ENCODE peak calls at places on chromosomes 16 and 17, in four cellular contexts. B, G, X and M are unnamed samples.

GRCh38 chr16:57572978-57573733 is 30.7 kb downstream of the ADGRG5 start:
- DNase-seq in B (no peak), X (no peak), G (no peak), M (no peak)

GRCh38 chr17:60327122-60327869 is 64.6 kb downstream of the USP32 start:
- DNase-seq in G (no peak), B (peak), X (no peak), M (no peak)

GRCh38 chr16:82899731-82900454 is 273.1 kb downstream of the CDH13 start:
- DNase-seq in B (no peak), X (no peak), G (no peak), M (no peak)

GRCh38 chr16:12531937-12532336 is 271.8 kb downstream of the CPPED1 start:
- DNase-seq in X (no peak), B (no peak), G (no peak), M (no peak)

GRCh38 chr17:67156269-67157199 is 88.5 kb downstream of the HELZ start:
- DNase-seq in X (no peak), G (no peak), B (no peak), M (no peak)

GRCh38 chr17:64099543-64099942 is 30.4 kb downstream of the ERN1 start:
- DNase-seq in X (no peak), B (no peak), G (no peak), M (no peak)

GRCh38 chr16:56611281-56611833 is 3.0 kb downstream of the MT2A start:
- DNase-seq in X (peak), G (no peak), B (no peak), M (no peak)

GRCh38 chr16:57484515-57485005 is 1.7 kb downstream of the DOK4 start:
- DNase-seq in G (no peak), X (no peak), B (no peak), M (no peak)

GRCh38 chr17:30600830-30601494 is 123.8 kb downstream of the GOSR1 start:
- DNase-seq in G (no peak), B (no peak), X (no peak), M (no peak)

GRCh38 chr17:75260679-75261335 is 599 bp downstream of the GGA3 start:
- DNase-seq in G (no peak), X (no peak), B (peak), M (no peak)

GRCh38 chr17:47757416-47757815 is 24.4 kb downstream of the TBX21 start:
- DNase-seq in G (no peak), X (no peak), B (no peak), M (no peak)

GRCh38 chr16:64534180-64534780 is 587.6 kb downstream of the CDH11 start:
- DNase-seq in G (no peak), B (no peak), X (no peak), M (no peak)

GRCh38 chr17:6394055-6394454 is 40.9 kb downstream of the AIPL1 start:
- DNase-seq in X (no peak), B (no peak), G (no peak), M (no peak)

GRCh38 chr17:48636177-48637018 is 10.2 kb upstream of the HOXB9 start:
- DNase-seq in X (peak), G (no peak), B (peak), M (peak)

GRCh38 chr17:80629298-80630028 is 84.8 kb downstream of the RPTOR start:
- DNase-seq in B (no peak), G (no peak), X (peak), M (no peak)

GRCh38 chr17:16352303-16352837 is 899 bp downstream of the CENPV start:
- DNase-seq in B (peak), G (no peak), X (peak), M (peak)

GRCh38 chr16:89117975-89118289 is 24.3 kb downstream of the ACSF3 start:
- DNase-seq in B (peak), X (no peak), G (no peak), M (no peak)

GRCh38 chr16:4293822-4294457 is 21.1 kb upstream of the TFAP4 start:
- DNase-seq in G (no peak), B (peak), X (no peak), M (no peak)

GRCh38 chr16:28297784-28298510 is 5.6 kb downstream of the SBK1 start:
- DNase-seq in G (no peak), B (no peak), X (no peak), M (no peak)

GRCh38 chr16:48897698-48898205 is 287.8 kb upstream of the N4BP1 start:
- DNase-seq in G (no peak), X (no peak), B (no peak), M (no peak)

GRCh38 chr17:77233635-77234334 is 93.0 kb downstream of the SEC14L1 start:
- DNase-seq in X (peak), B (no peak), G (peak), M (peak)

DNA sequence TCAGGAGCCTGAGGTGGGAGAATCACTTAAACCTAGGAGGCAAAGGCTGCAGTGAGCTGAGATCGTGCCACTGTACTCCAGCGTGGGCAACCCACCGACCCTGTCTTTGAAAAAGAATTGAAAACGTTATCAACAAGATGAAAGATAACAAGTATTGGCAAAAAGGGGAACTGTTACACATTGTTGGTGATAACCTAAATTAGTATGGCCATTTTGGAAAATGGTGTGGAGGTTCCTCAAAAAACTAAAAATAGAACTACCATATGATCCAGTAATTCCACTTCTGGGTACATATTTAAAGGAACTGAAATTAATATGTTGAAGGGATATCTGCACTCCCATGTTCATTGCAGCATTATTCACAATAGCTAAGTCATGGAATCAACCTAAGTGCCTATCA is 61.0 kb downstream of the ABHD15 start:
- DNase-seq in G (no peak), B (no peak), X (no peak), M (no peak)
- TF ChIP-seq TCF7 in G (no peak), B (no peak), X (no peak), M (no peak)

DNA sequence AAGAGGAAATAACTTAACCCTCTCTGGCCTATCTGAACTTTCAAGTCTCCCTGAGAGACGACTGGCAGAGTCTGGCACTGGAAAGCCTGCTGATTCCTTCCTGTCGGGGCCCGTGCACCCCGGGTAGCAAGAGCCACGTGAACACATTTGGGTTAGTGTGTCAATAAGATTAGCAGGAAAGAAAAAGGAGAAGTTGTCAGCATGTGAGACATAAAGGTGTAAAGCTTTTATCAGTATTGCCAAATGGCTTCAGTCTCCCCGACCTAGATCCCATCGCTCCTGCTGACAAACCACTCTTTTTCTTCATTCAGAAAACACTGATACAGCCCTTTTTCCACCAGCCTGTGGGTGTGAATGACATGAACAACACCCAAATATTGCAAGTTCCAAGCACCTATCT is 74.4 kb downstream of the CCT6B start:
- DNase-seq in B (no peak), X (no peak), G (no peak), M (no peak)
- TF ChIP-seq TCF7 in B (no peak), X (no peak), G (no peak), M (no peak)

DNA sequence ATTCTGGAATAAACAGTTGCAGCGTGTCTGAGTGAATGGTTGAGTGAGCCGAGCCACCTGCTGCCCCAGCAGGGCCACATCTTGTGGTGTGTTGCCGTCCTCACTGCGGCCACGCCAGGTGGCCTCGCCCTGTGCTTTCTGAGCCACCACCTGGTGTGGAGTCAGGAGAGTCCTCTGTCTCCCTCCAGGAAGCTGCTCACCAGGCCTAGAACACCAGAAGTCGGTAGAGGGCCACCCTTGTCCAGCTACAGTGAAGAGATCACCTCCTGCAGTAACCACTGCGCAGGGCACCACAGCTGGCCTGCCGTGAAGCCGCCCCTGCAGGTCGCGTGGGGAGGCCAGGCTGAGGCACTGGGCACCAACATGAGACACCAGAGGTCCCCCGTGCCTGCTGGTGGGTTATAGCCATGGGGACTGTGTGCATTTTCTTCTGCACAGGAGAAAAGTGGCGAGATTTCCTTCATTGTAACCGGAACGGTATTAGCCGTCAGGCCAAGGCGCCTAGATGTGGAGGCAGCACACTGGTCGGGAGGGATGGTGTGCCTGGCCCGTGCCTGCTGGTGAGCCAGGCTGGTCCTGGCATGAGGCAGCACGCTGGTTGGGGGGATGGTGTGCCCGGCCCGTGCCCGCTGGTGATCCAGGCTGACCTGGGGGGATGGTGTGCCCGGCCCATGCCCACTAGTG is 28.9 kb upstream of the FOXK2 start:
- DNase-seq in G (no peak), X (no peak), B (no peak), M (no peak)
- TF ChIP-seq TCF7 in G (no peak), X (no peak), B (no peak), M (no peak)

GRCh38 chr16:84932691-84933090 is 78.6 kb downstream of the ZDHHC7 start:
- DNase-seq in G (no peak), B (no peak), X (no peak), M (no peak)

GRCh38 chr16:84930298-84931106 is 80.8 kb downstream of the ZDHHC7 start:
- DNase-seq in X (no peak), B (no peak), G (no peak), M (no peak)

GRCh38 chr16:84929421-84930297 is 81.7 kb downstream of the ZDHHC7 start:
- DNase-seq in X (no peak), G (no peak), B (no peak), M (peak)

GRCh38 chr16:84931506-84931905 is 79.8 kb downstream of the ZDHHC7 start:
- DNase-seq in B (no peak), G (no peak), X (no peak), M (no peak)

DNA sequence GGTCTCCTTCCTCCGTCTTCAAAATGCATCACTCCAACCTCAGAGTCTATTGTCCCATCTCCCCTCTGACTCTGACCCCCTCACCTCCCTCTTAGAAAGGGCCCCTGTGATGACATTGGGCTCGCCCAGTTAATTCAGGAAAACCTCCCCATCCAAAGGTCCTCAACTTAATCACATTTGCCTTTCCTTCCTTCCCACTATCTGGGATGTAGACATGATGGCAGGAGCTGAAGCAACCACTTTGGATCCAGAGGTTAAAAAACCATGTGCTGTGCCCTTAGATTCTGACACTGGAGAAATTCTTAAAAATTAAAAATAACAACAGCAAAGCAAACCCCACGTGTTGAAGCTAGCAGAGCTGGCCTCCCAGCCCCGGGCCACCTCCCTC is 80.2 kb downstream of the ZDHHC7 start:
- DNase-seq in B (no peak), G (no peak), X (no peak), M (no peak)
- TF ChIP-seq TCF7 in B (no peak), G (no peak), X (no peak), M (no peak)

GRCh38 chr16:8649829-8650554 is 24.4 kb upstream of the ABAT start:
- DNase-seq in B (no peak), X (peak), G (no peak), M (no peak)

GRCh38 chr16:8660841-8661301 is 13.5 kb upstream of the ABAT start:
- DNase-seq in X (peak), G (no peak), B (peak), M (peak)

GRCh38 chr16:8656376-8656775 is 18.0 kb upstream of the ABAT start:
- DNase-seq in X (no peak), G (no peak), B (no peak), M (no peak)

GRCh38 chr16:8655184-8655717 is 19.2 kb upstream of the ABAT start:
- DNase-seq in G (peak), X (peak), B (peak), M (peak)
- TF ChIP-seq TCF7 in G (no peak), X (no peak), B (no peak), M (no peak)

GRCh38 chr17:78343433-78344201 is 16.3 kb downstream of the SOCS3 start:
- DNase-seq in G (no peak), B (no peak), X (no peak), M (no peak)

GRCh38 chr17:78344666-78345065 is 15.2 kb downstream of the SOCS3 start:
- DNase-seq in X (no peak), B (no peak), G (no peak), M (no peak)

GRCh38 chr17:78343099-78343432 is 16.8 kb downstream of the SOCS3 start:
- DNase-seq in X (no peak), G (no peak), B (no peak), M (no peak)

GRCh38 chr17:78341559-78342437 is 18.1 kb downstream of the SOCS3 start:
- DNase-seq in B (peak), X (no peak), G (no peak), M (peak)

DNA sequence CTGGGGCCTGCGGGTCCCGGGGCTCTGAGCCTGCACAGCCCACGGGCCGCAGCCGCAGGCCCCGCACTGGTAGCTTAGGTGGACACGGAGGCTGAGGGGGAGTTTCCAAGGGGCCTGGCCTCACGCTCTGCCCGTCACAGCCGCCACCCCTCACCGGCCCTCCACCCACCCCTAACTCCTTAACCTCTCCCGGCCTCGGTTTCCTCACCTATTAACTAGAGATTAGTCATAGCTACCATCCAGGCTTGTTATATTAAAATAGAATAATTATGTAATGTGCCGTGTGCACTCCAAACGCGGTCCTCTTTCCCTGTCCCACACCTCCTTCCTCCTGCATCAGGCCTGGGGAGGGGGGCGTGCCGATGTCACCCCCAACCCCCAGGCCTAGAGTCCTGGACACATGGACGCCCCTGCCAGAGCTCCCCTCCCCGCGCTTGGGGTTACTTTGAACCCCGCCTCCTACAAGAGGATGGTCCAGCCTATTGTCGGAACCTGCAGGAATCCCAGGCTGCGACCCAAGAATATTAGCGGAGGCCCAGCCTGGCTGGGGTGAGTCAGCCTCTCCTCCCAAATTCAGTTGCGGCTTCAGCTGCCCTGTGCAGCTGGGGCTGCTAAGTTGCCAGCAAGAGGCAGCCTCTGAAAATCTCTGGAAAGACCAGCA is 17.3 kb downstream of the SOCS3 start:
- DNase-seq in X (no peak), G (no peak), B (no peak), M (no peak)
- TF ChIP-seq TCF7 in X (no peak), G (no peak), B (no peak), M (no peak)

GRCh38 chr16:85471469-85472431 is 141.4 kb upstream of the GSE1 start:
- DNase-seq in G (no peak), B (no peak), X (no peak), M (peak)
- TF ChIP-seq TCF7 in G (no peak), B (no peak), X (no peak), M (no peak)

DNA sequence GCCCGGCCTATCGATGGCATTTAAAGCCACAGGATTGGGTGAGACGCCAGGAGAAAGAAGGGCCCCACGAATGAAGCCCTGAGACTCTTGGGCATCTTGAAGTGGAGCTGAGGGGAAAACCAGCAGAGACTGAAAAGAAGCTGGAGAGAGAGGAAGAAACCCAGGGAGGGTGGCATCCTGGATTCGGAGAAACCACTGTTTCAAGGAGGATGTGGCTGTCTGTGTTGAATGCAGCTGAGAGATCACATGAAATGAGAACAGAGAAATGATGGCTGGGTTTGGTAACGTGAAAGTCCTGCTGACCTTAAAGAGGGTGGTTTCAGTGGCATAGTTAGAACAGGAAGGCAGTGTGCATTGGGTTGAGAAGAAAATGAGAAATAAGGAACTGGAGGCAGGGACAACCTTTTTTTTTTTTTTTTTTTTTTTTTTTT is 3.8 kb downstream of the TNFSF12 start:
- DNase-seq in X (no peak), B (no peak), G (peak), M (no peak)
- TF ChIP-seq TCF7 in X (no peak), B (no peak), G (no peak), M (no peak)